ENCODE peak calls at places on chromosomes 16 and 17, in five cellular contexts. W is NCI-H146, U is RCC 7860, R is EL, F is M059J. O is an unnamed sample.

GRCh38 chr17:30964878-30965277 is 6.0 kb upstream of the RNF135 start:
- DNase-seq in W (no peak), U (peak), R (peak), F (peak), O (peak)

GRCh38 chr16:1677942-1678499 is at the start of gene JPT2:
- DNase-seq in U (peak), R (peak), F (peak), W (peak), O (peak)

GRCh38 chr16:54482892-54483574 is 196.4 kb upstream of the IRX3 start:
- DNase-seq in R (no peak), F (no peak), U (no peak), W (no peak), O (no peak)

GRCh38 chr17:38750312-38751121 is 2.0 kb upstream of the PSMB3 start:
- DNase-seq in R (no peak), U (peak), W (peak), F (peak), O (no peak)

GRCh38 chr16:81275064-81275532 is 36.6 kb downstream of the BCO1 start:
- DNase-seq in R (no peak), F (no peak), W (no peak), U (no peak), O (no peak)

GRCh38 chr16:4316732-4317461 is 1.0 kb downstream of the GLIS2 start:
- DNase-seq in F (peak), W (peak), R (peak), U (peak), O (peak)

GRCh38 chr17:78678711-78679110 is 101.5 kb upstream of the DNAH17 start:
- DNase-seq in U (no peak), W (no peak), F (no peak), R (no peak), O (no peak)

GRCh38 chr17:81339180-81339501 is 44.0 kb upstream of the SLC38A10 start:
- DNase-seq in F (no peak), R (no peak), U (no peak), W (no peak), O (no peak)

GRCh38 chr17:42843358-42843934 is 934 bp upstream of the AOC2 start:
- DNase-seq in W (peak), F (peak), U (peak), R (peak), O (peak)